ENCODE peak calls at places on chromosomes 16 and 17, in seven cellular contexts. J is pancreas; X is left lung; S is CD8-positive, alpha-beta T cell; B is cardiac muscle cell; R is tibial nerve; Q is upper lobe of right lung. P is an unnamed sample.

GRCh38 chr16:65769055-65769465 is 597.4 kb upstream of the CDH5 start:
- DNase-seq in J (no peak), X (no peak), S (no peak), B (peak), R (no peak), Q (no peak), P (no peak)

GRCh38 chr17:65627892-65628622 is 66.6 kb upstream of the AXIN2 start:
- DNase-seq in J (peak), X (no peak), S (no peak), B (peak), R (no peak), Q (no peak), P (no peak)

GRCh38 chr17:28928061-28928460 is 23.3 kb downstream of the PHF12 start:
- DNase-seq in J (no peak), X (no peak), S (peak), B (no peak), R (no peak), Q (no peak), P (no peak)

GRCh38 chr17:45320931-45321461 is 4.2 kb upstream of the MAP3K14 start:
- DNase-seq in J (no peak), X (no peak), S (no peak), B (peak), R (peak), Q (no peak), P (no peak)

GRCh38 chr16:72875291-72876036 is 172.5 kb downstream of the ZFHX3 start:
- DNase-seq in J (no peak), X (no peak), S (no peak), B (no peak), R (no peak), Q (no peak), P (no peak)

GRCh38 chr16:86515780-86516617 is 5.7 kb downstream of the FOXF1 start:
- DNase-seq in J (no peak), X (no peak), S (no peak), B (peak), R (no peak), Q (no peak), P (no peak)

GRCh38 chr16:19130852-19131808 is 17.4 kb downstream of the ITPRIPL2 start:
- DNase-seq in J (no peak), X (peak), S (no peak), B (peak), R (peak), Q (peak), P (no peak)

GRCh38 chr17:43702636-43703035 is 40.9 kb upstream of the MEOX1 start:
- DNase-seq in J (no peak), X (no peak), S (no peak), B (no peak), R (no peak), Q (no peak), P (no peak)

GRCh38 chr17:68709461-68709860 is 108.3 kb upstream of the FAM20A start:
- DNase-seq in J (no peak), X (no peak), S (no peak), B (no peak), R (no peak), Q (no peak), P (no peak)

GRCh38 chr17:12318614-12319266 is 298.1 kb downstream of the MAP2K4 start:
- DNase-seq in J (no peak), X (no peak), S (no peak), B (no peak), R (no peak), Q (no peak), P (no peak)

GRCh38 chr16:24801761-24802302 is 43.9 kb upstream of the SLC5A11 start:
- DNase-seq in J (no peak), X (no peak), S (no peak), B (peak), R (no peak), Q (no peak), P (no peak)

GRCh38 chr17:27384261-27384701 is 72.0 kb upstream of the KSR1 start:
- DNase-seq in J (peak), X (no peak), S (no peak), B (peak), R (no peak), Q (no peak), P (no peak)

GRCh38 chr17:80456465-80457235 is 19.8 kb downstream of the NPTX1 start:
- DNase-seq in J (no peak), X (no peak), S (no peak), B (peak), R (no peak), Q (no peak), P (no peak)

GRCh38 chr16:7888421-7888820 is 555.8 kb downstream of the RBFOX1 start:
- DNase-seq in J (no peak), X (no peak), S (no peak), B (no peak), R (no peak), Q (no peak), P (no peak)

GRCh38 chr17:35923609-35924114 is 6.9 kb downstream of the RDM1 start:
- DNase-seq in J (no peak), X (no peak), S (no peak), B (no peak), R (no peak), Q (no peak), P (no peak)

GRCh38 chr16:11672206-11673090 is 4.2 kb downstream of the SNN start:
- DNase-seq in J (no peak), X (no peak), S (peak), B (no peak), R (no peak), Q (no peak), P (no peak)

GRCh38 chr17:48441231-48441711 is 11.3 kb upstream of the SKAP1 start:
- DNase-seq in J (no peak), X (no peak), S (peak), B (peak), R (no peak), Q (no peak), P (no peak)

GRCh38 chr17:39631403-39631802 is 4.7 kb downstream of the PPP1R1B start:
- DNase-seq in J (no peak), X (peak), S (no peak), B (no peak), R (no peak), Q (peak), P (no peak)

GRCh38 chr17:44916781-44917241 is 1.5 kb upstream of the GFAP start:
- DNase-seq in J (no peak), X (no peak), S (no peak), B (peak), R (no peak), Q (peak), P (no peak)

GRCh38 chr16:89902980-89903379 is 15.7 kb upstream of the MC1R start:
- DNase-seq in J (no peak), X (no peak), S (no peak), B (no peak), R (no peak), Q (no peak), P (no peak)

GRCh38 chr17:36851230-36851629 is 86.0 kb upstream of the LHX1 start:
- DNase-seq in J (no peak), X (no peak), S (no peak), B (no peak), R (no peak), Q (no peak), P (no peak)

GRCh38 chr16:1042776-1043349 is 29.7 kb upstream of the SSTR5 start:
- DNase-seq in J (no peak), X (no peak), S (no peak), B (no peak), R (no peak), Q (no peak), P (no peak)

GRCh38 chr17:30550512-30551273 is 73.5 kb downstream of the GOSR1 start:
- DNase-seq in J (no peak), X (no peak), S (no peak), B (peak), R (no peak), Q (no peak), P (no peak)

GRCh38 chr17:2107050-2107449 is 52.1 kb downstream of the HIC1 start:
- DNase-seq in J (no peak), X (no peak), S (no peak), B (no peak), R (no peak), Q (no peak), P (no peak)

GRCh38 chr17:75289122-75289831 is at the start of gene SLC25A19:
- DNase-seq in J (peak), X (peak), S (peak), B (peak), R (peak), Q (peak), P (peak)

GRCh38 chr16:80231118-80231515 is 309.7 kb upstream of the DYNLRB2 start:
- DNase-seq in J (no peak), X (no peak), S (no peak), B (no peak), R (no peak), Q (no peak), P (no peak)

GRCh38 chr16:73853968-73854367 is 442.6 kb upstream of the PSMD7 start:
- DNase-seq in J (no peak), X (no peak), S (no peak), B (no peak), R (no peak), Q (no peak), P (no peak)

GRCh38 chr16:30372037-30372712 is 1.9 kb upstream of the TBC1D10B start:
- DNase-seq in J (no peak), X (no peak), S (no peak), B (no peak), R (no peak), Q (no peak), P (no peak)

GRCh38 chr16:30371248-30371816 is 1.0 kb upstream of the TBC1D10B start:
- DNase-seq in J (no peak), X (no peak), S (no peak), B (no peak), R (no peak), Q (no peak), P (no peak)

GRCh38 chr16:30369091-30369937 is 980 bp downstream of the TBC1D10B start:
- DNase-seq in J (no peak), X (no peak), S (no peak), B (no peak), R (no peak), Q (no peak), P (no peak)

GRCh38 chr16:30369938-30370443 is 303 bp downstream of the TBC1D10B start:
- DNase-seq in J (no peak), X (no peak), S (no peak), B (no peak), R (no peak), Q (no peak), P (no peak)

GRCh38 chr16:30370444-30371247 is at the start of gene TBC1D10B:
- DNase-seq in J (peak), X (peak), S (peak), B (peak), R (peak), Q (peak), P (peak)
- TF ChIP-seq CTCF in J (no peak), X (no peak), S (no peak), B (peak), R (peak), Q (peak), P (no peak)

GRCh38 chr16:71626018-71626857 is at the start of gene MARVELD3:
- DNase-seq in J (peak), X (peak), S (peak), B (no peak), R (no peak), Q (peak), P (no peak)
- TF ChIP-seq CTCF in J (no peak), X (no peak), S (no peak), B (no peak), R (no peak), Q (no peak), P (no peak)

GRCh38 chr17:78135858-78136500 is 5.4 kb downstream of the TMC8 start:
- DNase-seq in J (no peak), X (no peak), S (peak), B (no peak), R (no peak), Q (no peak), P (no peak)

GRCh38 chr17:78134899-78135385 is 4.4 kb downstream of the TMC8 start:
- DNase-seq in J (no peak), X (no peak), S (peak), B (no peak), R (no peak), Q (no peak), P (no peak)

GRCh38 chr17:78133179-78133951 is 2.8 kb downstream of the TMC8 start:
- DNase-seq in J (peak), X (no peak), S (peak), B (no peak), R (no peak), Q (no peak), P (no peak)

GRCh38 chr17:78132767-78133178 is 2.2 kb downstream of the TMC8 start:
- DNase-seq in J (no peak), X (no peak), S (no peak), B (no peak), R (no peak), Q (no peak), P (no peak)

GRCh38 chr17:78133971-78134898 is 3.7 kb downstream of the TMC8 start:
- DNase-seq in J (peak), X (peak), S (peak), B (peak), R (peak), Q (peak), P (no peak)
- TF ChIP-seq CTCF in J (peak), X (peak), S (peak), B (peak), R (peak), Q (peak), P (no peak)

GRCh38 chr16:57859331-57859730 is 57.0 kb upstream of the KIFC3 start:
- DNase-seq in J (no peak), X (no peak), S (no peak), B (peak), R (no peak), Q (no peak), P (no peak)
- TF ChIP-seq CTCF in J (no peak), X (no peak), S (no peak), B (peak), R (no peak), Q (peak), P (no peak)

GRCh38 chr17:73895157-73895556 is 250.9 kb upstream of the SDK2 start:
- DNase-seq in J (no peak), X (no peak), S (no peak), B (no peak), R (no peak), Q (no peak), P (no peak)
- TF ChIP-seq CTCF in J (no peak), X (no peak), S (no peak), B (no peak), R (no peak), Q (no peak), P (no peak)

P was measured in omental fat pad.